ENCODE peak calls at places on chromosomes 12 and 14, in four cellular contexts. Q is IMR-90, H is H1, T is H9. E is an unnamed sample.

GRCh38 chr12:32549675-32550079 is 129.4 kb upstream of the DNM1L start:
- DNase-seq in T (no peak), Q (peak), H (peak), E (peak)

GRCh38 chr14:71183856-71184255 is 276.6 kb downstream of the PCNX1 start:
- DNase-seq in H (no peak), T (no peak), Q (no peak), E (no peak)

GRCh38 chr12:8890313-8891084 is 23.8 kb upstream of the PHC1 start:
- DNase-seq in Q (peak), H (peak), T (peak), E (peak)

GRCh38 chr12:102427542-102427923 is 52.8 kb downstream of the IGF1 start:
- DNase-seq in H (no peak), Q (no peak), T (no peak), E (no peak)

GRCh38 chr14:73752297-73752992 is 38.3 kb upstream of the PNMA1 start:
- DNase-seq in T (peak), Q (peak), H (no peak), E (peak)

GRCh38 chr14:90175631-90176030 is 80.7 kb upstream of the PSMC1 start:
- DNase-seq in H (no peak), T (no peak), Q (no peak), E (no peak)

GRCh38 chr12:117142094-117142493 is 42.9 kb upstream of the TESC start:
- DNase-seq in T (no peak), Q (no peak), H (no peak), E (no peak)

GRCh38 chr12:101086490-101086889 is 123.5 kb downstream of the SLC5A8 start:
- DNase-seq in H (no peak), Q (peak), T (peak), E (peak)

GRCh38 chr12:125549836-125550235 is 484.6 kb downstream of the AACS start:
- DNase-seq in Q (no peak), T (peak), H (peak), E (peak)

GRCh38 chr14:96038920-96039632 is at the start of gene C14orf132:
- DNase-seq in T (peak), Q (peak), H (peak), E (peak)

GRCh38 chr12:104454997-104455396 is 1.8 kb upstream of the CHST11 start:
- DNase-seq in Q (peak), H (no peak), T (no peak), E (no peak)

GRCh38 chr14:72060917-72061316 is 128.7 kb downstream of the RGS6 start:
- DNase-seq in H (no peak), Q (no peak), T (no peak), E (peak)

GRCh38 chr14:59664741-59665140 is 88.1 kb upstream of the CCDC175 start:
- DNase-seq in Q (no peak), H (no peak), T (no peak), E (no peak)

GRCh38 chr12:95227818-95228356 is 10.3 kb downstream of the VEZT start:
- DNase-seq in T (no peak), Q (no peak), H (no peak), E (no peak)

GRCh38 chr12:109720152-109720855 is 6.7 kb downstream of the FAM222A start:
- DNase-seq in T (no peak), H (no peak), Q (no peak), E (no peak)

GRCh38 chr12:109716512-109717389 is 3.1 kb downstream of the FAM222A start:
- DNase-seq in Q (peak), H (no peak), T (no peak), E (no peak)

GRCh38 chr12:109719123-109720022 is 5.7 kb downstream of the FAM222A start:
- DNase-seq in T (peak), Q (peak), H (no peak), E (peak)

GRCh38 chr12:109717390-109718357 is 4.0 kb downstream of the FAM222A start:
- DNase-seq in T (no peak), Q (no peak), H (no peak), E (peak)

GRCh38 chr12:109718390-109718789 is 4.8 kb downstream of the FAM222A start:
- DNase-seq in T (peak), H (peak), Q (no peak), E (peak)
- H4K5ac ChIP-seq in T (no peak), H (no peak), Q (no peak), E (no peak)

GRCh38 chr14:32010561-32011188 is 66.4 kb upstream of the ARHGAP5 start:
- DNase-seq in T (no peak), Q (peak), H (no peak), E (peak)

GRCh38 chr14:32009636-32010560 is 67.2 kb upstream of the ARHGAP5 start:
- DNase-seq in H (no peak), T (no peak), Q (no peak), E (peak)

GRCh38 chr14:32012571-32012970 is 64.5 kb upstream of the ARHGAP5 start:
- DNase-seq in Q (no peak), T (no peak), H (no peak), E (no peak)

GRCh38 chr14:32012062-32012461 is 65.0 kb upstream of the ARHGAP5 start:
- DNase-seq in T (no peak), H (no peak), Q (no peak), E (no peak)

DNA sequence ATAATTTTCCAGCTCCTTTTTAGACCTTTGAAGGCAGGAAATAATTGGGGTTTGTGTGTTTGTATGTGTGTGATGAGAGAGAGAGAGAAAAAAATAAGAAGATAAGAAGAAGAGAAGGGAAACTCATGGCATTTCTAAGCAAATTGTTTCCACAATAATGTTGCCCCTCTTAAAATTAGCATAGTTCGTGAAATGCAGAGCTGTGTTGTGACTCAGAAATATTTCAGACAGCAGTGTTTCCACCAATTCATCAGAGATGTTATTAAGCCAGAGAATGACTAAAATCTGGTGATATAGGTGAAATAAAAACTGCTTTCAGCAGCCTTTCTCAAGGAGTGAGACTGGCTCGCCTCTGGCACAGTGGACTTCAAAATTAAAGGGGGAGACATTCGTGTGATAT is 65.9 kb upstream of the ARHGAP5 start:
- DNase-seq in T (no peak), H (no peak), Q (no peak), E (no peak)
- H4K5ac ChIP-seq in T (no peak), H (no peak), Q (no peak), E (no peak)

GRCh38 chr12:123319273-123319672 is 45.4 kb downstream of the SBNO1 start:
- DNase-seq in H (no peak), T (no peak), Q (no peak), E (no peak)
- H4K5ac ChIP-seq in H (no peak), T (no peak), Q (no peak), E (no peak)

GRCh38 chr12:64092507-64092906 is 129.6 kb downstream of the KICS2 start:
- DNase-seq in H (no peak), Q (no peak), T (no peak), E (no peak)
- H4K5ac ChIP-seq in H (no peak), Q (no peak), T (no peak), E (no peak)

GRCh38 chr12:130073721-130074120 is 88.5 kb upstream of the FZD10 start:
- DNase-seq in Q (no peak), H (no peak), T (no peak), E (no peak)
- H4K5ac ChIP-seq in Q (no peak), H (no peak), T (no peak), E (no peak)

DNA sequence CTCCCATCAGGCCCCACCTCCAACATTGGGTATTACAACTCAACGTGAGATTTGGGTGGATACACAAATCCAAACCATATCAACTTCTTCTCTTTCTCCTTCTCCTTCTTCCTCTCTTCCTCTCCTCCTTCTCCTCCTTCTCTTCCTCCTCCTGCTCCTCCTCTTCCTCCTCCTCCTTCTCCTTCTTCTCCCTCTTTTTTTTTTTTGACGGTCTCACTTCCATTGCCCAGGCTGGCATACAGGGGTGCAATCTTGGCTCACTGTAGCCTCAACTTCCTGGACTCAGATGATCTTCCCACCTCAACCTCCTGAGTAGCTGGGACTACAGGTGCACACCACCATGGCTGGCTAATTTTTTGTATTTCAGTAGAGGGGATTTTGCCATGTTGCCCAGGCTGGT is 11.4 kb upstream of the NUBPL start:
- DNase-seq in H (no peak), T (no peak), Q (no peak), E (no peak)
- H4K5ac ChIP-seq in H (no peak), T (no peak), Q (no peak), E (no peak)

GRCh38 chr12:130508847-130509246 is 171.2 kb downstream of the PIWIL1 start:
- DNase-seq in H (no peak), Q (no peak), T (no peak), E (no peak)
- H4K5ac ChIP-seq in H (no peak), Q (no peak), T (no peak), E (no peak)

GRCh38 chr14:97180304-97181200 is 383.4 kb downstream of the VRK1 start:
- DNase-seq in T (no peak), Q (no peak), H (no peak), E (peak)
- H4K5ac ChIP-seq in T (no peak), Q (no peak), H (no peak), E (no peak)

GRCh38 chr12:1314523-1314922 is 279.9 kb downstream of the FBXL14 start:
- DNase-seq in H (no peak), Q (no peak), T (no peak), E (no peak)
- H4K5ac ChIP-seq in H (no peak), Q (no peak), T (no peak), E (no peak)